ENCODE peak calls at places on chromosomes 13 and 19, in nine cellular contexts. O is bronchial epithelial cell, Q is OCI-LY7, D is fibroblast of lung, I is AG10803, V is IMR-90, S is fibroblast of mammary gland, K is lower leg skin, B is tibial nerve. P is an unnamed sample.

GRCh38 chr19:3413796-3414327 is 47.5 kb downstream of the NFIC start:
- DNase-seq in S (no peak), D (no peak), B (no peak), I (no peak), K (no peak), V (no peak), O (no peak), Q (no peak), P (no peak)

GRCh38 chr13:61884830-61885229 is 469.2 kb upstream of the PCDH20 start:
- DNase-seq in S (no peak), I (no peak), Q (no peak), O (no peak), D (no peak), K (no peak), B (no peak), V (no peak), P (no peak)

GRCh38 chr13:97385854-97386253 is 48.1 kb upstream of the RAP2A start:
- DNase-seq in Q (no peak), I (peak), O (peak), V (no peak), K (no peak), S (no peak), B (no peak), D (no peak), P (no peak)

GRCh38 chr13:113305208-113305607 is 8.2 kb downstream of the LAMP1 start:
- DNase-seq in S (peak), I (peak), B (no peak), Q (no peak), K (peak), O (peak), V (peak), D (peak), P (peak)

GRCh38 chr19:9039728-9040127 is 29.5 kb upstream of the MUC16 start:
- DNase-seq in V (no peak), Q (no peak), I (no peak), D (no peak), B (no peak), K (no peak), O (peak), S (no peak), P (no peak)

GRCh38 chr19:45515807-45516401 is 8.6 kb downstream of the VASP start:
- DNase-seq in O (no peak), I (no peak), V (no peak), B (no peak), S (no peak), Q (no peak), D (no peak), K (no peak), P (no peak)

GRCh38 chr19:3589949-3590348 is 4.7 kb downstream of the GIPC3 start:
- DNase-seq in B (no peak), O (no peak), I (no peak), S (no peak), D (no peak), Q (no peak), K (no peak), V (no peak), P (no peak)

GRCh38 chr13:98475521-98475920 is 101.4 kb downstream of the STK24 start:
- DNase-seq in B (no peak), V (no peak), D (peak), S (no peak), K (no peak), O (no peak), I (no peak), Q (no peak), P (no peak)

GRCh38 chr19:55640043-55640576 is 692 bp upstream of the ZNF580 start:
- DNase-seq in V (peak), I (peak), Q (peak), K (no peak), D (peak), O (no peak), S (peak), B (no peak), P (peak)

GRCh38 chr13:58298556-58299135 is 667.1 kb downstream of the PCDH17 start:
- DNase-seq in O (no peak), K (no peak), Q (no peak), I (no peak), B (no peak), V (no peak), S (no peak), D (no peak), P (no peak)

GRCh38 chr13:58300224-58300623 is 668.7 kb downstream of the PCDH17 start:
- DNase-seq in D (peak), S (no peak), I (no peak), Q (no peak), B (no peak), O (no peak), K (no peak), V (no peak), P (peak)

GRCh38 chr13:58302349-58302748 is 670.8 kb downstream of the PCDH17 start:
- DNase-seq in I (no peak), O (no peak), B (no peak), D (no peak), V (no peak), Q (no peak), K (no peak), S (no peak), P (no peak)

DNA sequence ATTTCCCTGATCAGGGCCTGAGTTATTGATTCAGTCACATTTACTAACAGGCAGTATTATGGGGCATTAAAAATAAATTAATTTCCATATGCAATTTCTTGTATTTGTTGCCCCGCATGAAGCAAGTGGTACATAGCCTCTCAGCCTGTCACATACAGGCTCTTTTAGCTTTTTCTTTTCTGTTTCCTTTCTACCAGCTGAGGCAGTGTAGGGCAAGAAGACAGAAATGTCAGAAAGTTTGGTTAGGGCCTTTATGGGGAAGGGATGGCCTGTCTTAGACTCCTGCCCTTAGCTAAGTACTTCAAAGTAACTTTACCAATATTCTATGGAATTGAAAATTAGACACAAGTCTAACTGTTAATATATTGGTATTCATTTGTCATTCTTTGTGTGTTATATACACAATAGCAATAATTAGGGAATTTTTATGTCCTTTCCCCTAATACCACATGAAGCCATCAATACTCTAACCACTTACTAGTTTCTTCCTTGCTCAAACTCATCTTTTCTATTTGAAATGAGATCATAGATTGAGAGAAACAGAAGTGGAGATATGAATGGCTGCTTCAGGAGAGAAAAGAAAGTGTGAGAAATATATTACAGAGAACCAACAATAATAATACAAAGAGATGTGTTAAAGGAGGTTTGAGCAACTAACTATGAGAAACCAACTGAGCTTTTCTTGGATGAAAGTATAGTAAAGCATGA is 669.6 kb downstream of the PCDH17 start:
- DNase-seq in I (no peak), K (no peak), V (no peak), D (no peak), Q (no peak), O (no peak), S (no peak), B (no peak), P (no peak)
- TF ChIP-seq CTCF in I (no peak), K (no peak), V (no peak), D (no peak), Q (no peak), O (no peak), S (no peak), B (no peak), P (no peak)

GRCh38 chr13:76023644-76024043 is 387.5 kb downstream of the LMO7 start:
- DNase-seq in V (peak), I (peak), O (peak), B (no peak), D (no peak), Q (no peak), S (no peak), K (no peak), P (peak)

GRCh38 chr13:76017861-76018556 is 381.9 kb downstream of the LMO7 start:
- DNase-seq in O (no peak), Q (no peak), V (no peak), D (no peak), S (no peak), I (no peak), K (no peak), B (no peak), P (no peak)

GRCh38 chr13:76020421-76020955 is 384.4 kb downstream of the LMO7 start:
- DNase-seq in B (no peak), I (no peak), K (no peak), V (no peak), S (no peak), Q (no peak), O (no peak), D (no peak), P (no peak)

GRCh38 chr13:76016799-76017198 is 380.7 kb downstream of the LMO7 start:
- DNase-seq in Q (peak), O (peak), K (no peak), B (no peak), D (peak), I (peak), S (peak), V (peak), P (peak)

DNA sequence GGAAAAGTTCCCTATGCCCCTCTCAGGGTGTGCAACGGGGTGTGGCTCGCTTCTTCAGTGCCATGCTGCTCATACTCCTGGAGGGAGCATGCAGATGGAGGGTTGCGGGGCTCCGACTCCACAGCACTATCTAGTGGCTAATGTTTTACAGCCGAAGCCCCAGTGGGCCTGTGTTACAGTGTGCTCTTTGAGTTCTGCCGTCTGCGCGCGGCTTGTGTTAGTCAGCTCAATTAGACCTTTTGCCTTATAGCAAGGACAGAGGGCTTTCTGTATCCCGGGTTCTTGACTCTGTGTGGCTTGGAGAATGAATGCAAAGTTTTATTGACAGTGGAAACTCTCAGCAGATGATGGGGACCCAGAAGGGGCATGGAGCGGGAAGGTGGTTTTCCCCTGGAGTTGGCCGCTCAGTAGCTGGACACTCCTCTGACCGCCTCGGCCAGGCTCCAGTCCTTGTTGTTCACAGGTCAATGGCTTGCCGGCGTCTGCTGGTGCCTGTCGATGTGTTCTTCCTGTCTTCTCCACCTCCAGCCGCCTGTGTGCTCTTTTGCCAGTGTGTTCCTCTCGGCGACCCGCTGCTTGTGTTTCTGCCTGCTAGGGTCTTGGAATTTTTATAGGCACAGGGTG is 383.4 kb downstream of the LMO7 start:
- DNase-seq in K (no peak), I (no peak), B (no peak), D (no peak), O (no peak), V (no peak), S (peak), Q (peak), P (peak)
- TF ChIP-seq CTCF in K (no peak), I (no peak), B (peak), D (no peak), O (peak), V (no peak), S (peak), Q (peak), P (peak)

DNA sequence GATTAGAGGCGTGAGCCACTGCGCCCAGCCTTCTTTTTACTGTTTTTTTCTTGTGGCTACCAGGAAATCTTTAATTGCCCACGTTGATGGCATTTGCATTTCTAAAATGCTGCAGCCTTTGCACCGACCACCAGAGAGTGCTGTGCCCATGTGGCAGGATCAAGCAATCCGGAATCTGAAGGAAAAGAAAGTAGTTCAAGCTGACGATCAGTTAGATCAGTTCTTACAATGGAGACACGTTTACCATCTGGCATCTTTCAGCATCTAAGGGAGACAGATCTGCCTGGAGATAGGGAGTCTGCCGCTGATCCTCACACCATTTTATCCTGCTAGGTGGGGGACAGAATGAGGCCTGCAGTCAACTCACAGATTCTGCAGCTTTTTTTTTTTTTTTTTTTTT is 19.9 kb downstream of the TINCR start:
- DNase-seq in Q (peak), B (no peak), V (peak), K (no peak), I (peak), D (peak), O (peak), S (peak), P (peak)
- TF ChIP-seq CTCF in Q (peak), B (no peak), V (peak), K (no peak), I (peak), D (peak), O (peak), S (peak), P (peak)

GRCh38 chr19:13229246-13229645 is 79.0 kb downstream of the IER2 start:
- DNase-seq in O (no peak), Q (no peak), V (no peak), I (no peak), S (no peak), B (no peak), D (no peak), K (no peak), P (no peak)

GRCh38 chr19:13231663-13232062 is 81.5 kb downstream of the IER2 start:
- DNase-seq in B (no peak), O (no peak), D (no peak), S (no peak), K (no peak), I (no peak), Q (no peak), V (no peak), P (no peak)

GRCh38 chr19:13240312-13241022 is 90.3 kb downstream of the IER2 start:
- DNase-seq in D (no peak), Q (no peak), O (no peak), B (no peak), V (no peak), S (no peak), K (no peak), I (no peak), P (no peak)

GRCh38 chr19:13238891-13239534 is 88.8 kb downstream of the IER2 start:
- DNase-seq in Q (no peak), V (no peak), B (no peak), I (no peak), S (no peak), O (no peak), D (no peak), K (no peak), P (no peak)

GRCh38 chr19:13234518-13234917 is 84.3 kb downstream of the IER2 start:
- DNase-seq in S (peak), D (peak), K (peak), V (no peak), I (peak), Q (peak), O (no peak), B (no peak), P (peak)
- TF ChIP-seq CTCF in S (peak), D (peak), K (no peak), V (peak), I (peak), Q (peak), O (peak), B (peak), P (peak)

GRCh38 chr19:13104848-13105646 is 2.4 kb upstream of the LYL1 start:
- DNase-seq in D (no peak), Q (peak), K (no peak), O (no peak), B (no peak), S (no peak), V (no peak), I (no peak), P (no peak)
- TF ChIP-seq CTCF in D (no peak), Q (no peak), K (no peak), O (no peak), B (peak), S (no peak), V (no peak), I (no peak), P (no peak)

DNA sequence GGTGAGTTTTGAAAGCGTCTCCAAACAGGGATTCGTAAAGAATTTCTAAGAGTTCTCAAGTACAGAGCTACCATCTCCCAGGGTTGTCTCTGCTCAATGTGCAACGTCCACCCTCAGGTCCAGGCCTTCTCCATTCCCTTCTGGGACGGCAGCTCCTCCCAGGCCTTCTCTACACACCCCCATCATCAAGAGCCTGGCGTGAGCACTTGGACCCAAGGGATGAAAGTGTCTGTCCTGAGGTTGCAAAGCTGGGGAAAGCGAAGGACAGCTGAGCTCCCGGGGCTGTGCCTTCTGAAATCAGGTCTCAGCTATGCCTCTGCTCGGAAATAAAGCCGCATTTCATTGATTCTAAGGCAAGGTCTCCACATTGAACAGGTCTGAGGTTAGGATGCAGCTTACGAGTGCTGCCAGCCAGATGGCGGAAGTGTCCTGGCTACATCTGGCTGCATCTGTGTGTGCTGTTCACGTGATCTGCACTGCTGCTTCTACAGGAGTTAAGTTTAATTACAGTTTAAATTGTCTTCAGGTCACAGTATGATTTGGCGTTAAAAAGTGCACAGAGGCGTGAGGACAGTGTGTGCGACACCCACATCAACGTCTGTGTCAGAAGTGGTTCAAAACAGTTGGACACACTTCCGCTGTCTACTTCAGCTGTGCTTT is 27.0 kb upstream of the MIER2 start:
- DNase-seq in D (no peak), Q (peak), B (no peak), I (peak), K (no peak), V (no peak), S (no peak), O (no peak), P (no peak)
- TF ChIP-seq CTCF in D (no peak), Q (peak), B (no peak), I (no peak), K (no peak), V (no peak), S (no peak), O (no peak), P (no peak)

GRCh38 chr13:111145506-111145905 is 30.4 kb downstream of the ARHGEF7 start:
- DNase-seq in Q (no peak), O (no peak), K (no peak), V (no peak), S (no peak), B (no peak), I (no peak), D (no peak), P (no peak)
- TF ChIP-seq CTCF in Q (no peak), O (no peak), K (no peak), V (no peak), S (no peak), B (no peak), I (no peak), D (no peak), P (no peak)

GRCh38 chr13:78606471-78607408 is 3.4 kb upstream of the POU4F1 start:
- DNase-seq in O (no peak), S (no peak), V (no peak), I (no peak), B (no peak), K (no peak), Q (no peak), D (no peak), P (no peak)

GRCh38 chr13:78607409-78608253 is 4.3 kb upstream of the POU4F1 start:
- DNase-seq in D (peak), K (no peak), I (no peak), S (no peak), V (no peak), O (no peak), Q (no peak), B (no peak), P (no peak)

GRCh38 chr13:78603240-78603947 is at the start of gene POU4F1:
- DNase-seq in K (no peak), B (no peak), O (peak), S (peak), Q (peak), V (peak), I (no peak), D (peak), P (no peak)

GRCh38 chr13:78602561-78603239 is 652 bp downstream of the POU4F1 start:
- DNase-seq in D (peak), O (no peak), B (no peak), K (no peak), S (no peak), V (no peak), I (no peak), Q (peak), P (no peak)

DNA sequence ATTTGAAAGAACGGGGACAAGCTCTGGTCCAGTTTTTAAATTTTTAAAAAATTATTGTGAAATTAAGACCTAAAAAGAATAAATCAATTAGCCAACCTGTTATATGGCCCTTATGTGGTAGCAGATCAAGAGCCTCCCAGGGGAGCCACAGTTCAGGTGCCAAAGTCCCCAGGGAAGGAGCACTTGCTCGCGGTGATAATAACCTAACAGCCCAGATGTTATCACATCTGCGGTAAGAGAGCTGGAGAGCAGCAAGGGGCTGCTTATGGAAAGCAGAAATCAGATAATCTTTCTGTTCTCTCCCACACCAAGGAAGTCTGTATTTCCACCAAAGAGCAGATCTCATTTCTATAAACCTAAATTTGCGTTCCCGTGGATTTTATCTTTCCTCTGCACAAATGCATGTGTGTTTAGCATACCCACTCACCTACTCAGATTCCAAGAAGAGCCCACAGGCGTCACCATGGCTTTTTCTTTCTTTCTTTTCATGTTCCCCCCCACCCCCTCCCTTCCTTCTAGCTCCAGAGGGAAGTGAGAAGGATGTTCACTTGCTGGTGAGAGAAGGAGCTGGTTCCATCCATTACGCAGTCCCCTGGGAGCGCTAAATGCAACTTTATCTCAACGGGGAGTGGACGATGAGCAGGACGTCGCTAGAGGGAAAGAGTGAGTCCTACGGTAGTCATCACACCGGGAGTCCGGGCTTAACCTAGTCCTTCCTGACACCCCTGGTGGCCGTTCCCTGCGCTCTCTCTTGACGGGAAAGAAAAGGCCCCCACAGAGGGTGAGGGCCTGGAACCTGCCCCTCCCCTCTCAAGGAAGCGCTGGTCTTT is 1.6 kb upstream of the POU4F1 start:
- DNase-seq in B (no peak), O (peak), S (peak), K (no peak), Q (peak), I (no peak), D (no peak), V (peak), P (no peak)
- TF ChIP-seq CTCF in B (no peak), O (peak), S (no peak), K (no peak), Q (no peak), I (no peak), D (no peak), V (no peak), P (peak)

DNA sequence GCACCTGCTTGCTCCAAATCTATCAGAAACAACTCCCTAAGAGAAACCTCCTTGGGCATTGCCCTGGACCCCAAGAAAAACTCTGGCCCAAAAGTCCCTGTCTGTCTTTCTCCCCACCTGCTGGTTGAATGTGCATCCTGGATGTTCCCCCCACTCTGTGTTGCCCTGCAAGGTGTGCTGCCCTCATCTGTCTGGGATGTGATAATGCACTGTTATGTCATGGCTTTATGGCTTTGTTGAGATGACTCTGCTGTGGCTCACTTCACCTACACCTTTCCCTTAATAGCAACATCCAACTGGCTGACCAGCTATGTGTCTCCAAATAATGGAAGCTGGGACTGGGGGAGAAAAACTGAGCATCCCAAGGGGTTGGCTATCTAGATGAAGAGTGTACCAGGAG is 2.6 kb downstream of the ZNF20 start:
- DNase-seq in S (peak), I (no peak), V (no peak), D (no peak), B (no peak), O (no peak), Q (peak), K (no peak), P (no peak)
- TF ChIP-seq CTCF in S (peak), I (no peak), V (no peak), D (no peak), B (no peak), O (peak), Q (peak), K (no peak), P (no peak)

P was measured in astrocyte of the spinal cord.